ENCODE peak calls at places on chromosomes 12 and 14, in seven cellular contexts. One of them, this sample, is unnamed.
A peak's percentile ranks its signal among the peaks of the same experiment; 100 is the strongest.

GRCh38 chr12:60689137-60689536 is 1093.3 kb downstream of the SLC16A7 start:
- DNase-seq in HepG2: no peak
- DNase-seq in SK-N-SH: no peak
- DNase-seq in GM12878: no peak
- DNase-seq in HCT116: peak; percentile 4
- DNase-seq in K562: no peak
- DNase-seq in H1: no peak
- DNase-seq in this sample: no peak

GRCh38 chr14:77249286-77249685 is 21.7 kb downstream of the NGB start:
- DNase-seq in HepG2: no peak
- DNase-seq in SK-N-SH: no peak
- DNase-seq in GM12878: no peak
- DNase-seq in HCT116: no peak
- DNase-seq in K562: no peak
- DNase-seq in H1: no peak
- DNase-seq in this sample: no peak

GRCh38 chr12:49651855-49652254 is 28.5 kb downstream of the PRPF40B start:
- DNase-seq in HepG2: no peak
- DNase-seq in SK-N-SH: no peak
- DNase-seq in GM12878: no peak
- DNase-seq in HCT116: no peak
- DNase-seq in K562: no peak
- DNase-seq in H1: no peak
- DNase-seq in this sample: no peak

GRCh38 chr12:26318661-26319068 is 123.3 kb downstream of the SSPN start:
- DNase-seq in HepG2: peak; percentile 73
- DNase-seq in SK-N-SH: no peak
- DNase-seq in GM12878: no peak
- DNase-seq in HCT116: no peak
- DNase-seq in K562: peak; percentile 33
- DNase-seq in H1: peak; percentile 2
- DNase-seq in this sample: no peak

GRCh38 chr12:127980585-127980984 is 286.4 kb upstream of the TMEM132C start:
- DNase-seq in HepG2: no peak
- DNase-seq in SK-N-SH: no peak
- DNase-seq in GM12878: no peak
- DNase-seq in HCT116: no peak
- DNase-seq in K562: no peak
- DNase-seq in H1: no peak
- DNase-seq in this sample: no peak

GRCh38 chr14:89921896-89922548 is 32.5 kb downstream of the EFCAB11 start:
- DNase-seq in HepG2: no peak
- DNase-seq in SK-N-SH: no peak
- DNase-seq in GM12878: no peak
- DNase-seq in HCT116: no peak
- DNase-seq in K562: no peak
- DNase-seq in H1: no peak
- DNase-seq in this sample: no peak

GRCh38 chr12:85755760-85756159 is 80.4 kb downstream of the RASSF9 start:
- DNase-seq in HepG2: no peak
- DNase-seq in SK-N-SH: no peak
- DNase-seq in GM12878: no peak
- DNase-seq in HCT116: no peak
- DNase-seq in K562: no peak
- DNase-seq in H1: no peak
- DNase-seq in this sample: no peak

GRCh38 chr12:103505371-103506236 is 9.8 kb upstream of the C12orf42 start:
- DNase-seq in HepG2: no peak
- DNase-seq in SK-N-SH: no peak
- DNase-seq in GM12878: peak; percentile 98
- DNase-seq in HCT116: no peak
- DNase-seq in K562: no peak
- DNase-seq in H1: no peak
- DNase-seq in this sample: no peak

GRCh38 chr12:1498199-1498740 is 96.1 kb downstream of the FBXL14 start:
- DNase-seq in HepG2: no peak
- DNase-seq in SK-N-SH: no peak
- DNase-seq in GM12878: no peak
- DNase-seq in HCT116: no peak
- DNase-seq in K562: no peak
- DNase-seq in H1: no peak
- DNase-seq in this sample: no peak

GRCh38 chr14:67440513-67440912 is 28.5 kb upstream of the PLEK2 start:
- DNase-seq in HepG2: no peak
- DNase-seq in SK-N-SH: no peak
- DNase-seq in GM12878: no peak
- DNase-seq in HCT116: no peak
- DNase-seq in K562: no peak
- DNase-seq in H1: no peak
- DNase-seq in this sample: peak; percentile 79

GRCh38 chr12:129675947-129676346 is 227.9 kb downstream of the TMEM132D start:
- DNase-seq in HepG2: no peak
- DNase-seq in SK-N-SH: no peak
- DNase-seq in GM12878: no peak
- DNase-seq in HCT116: no peak
- DNase-seq in K562: no peak
- DNase-seq in H1: no peak
- DNase-seq in this sample: no peak

GRCh38 chr12:51407604-51408003 is 16.4 kb upstream of the GALNT6 start:
- DNase-seq in HepG2: no peak
- DNase-seq in SK-N-SH: no peak
- DNase-seq in GM12878: no peak
- DNase-seq in HCT116: no peak
- DNase-seq in K562: no peak
- DNase-seq in H1: no peak
- DNase-seq in this sample: no peak

GRCh38 chr14:67359319-67359774 is 257 bp downstream of the ATP6V1D start:
- DNase-seq in HepG2: peak; percentile 3
- DNase-seq in SK-N-SH: no peak
- DNase-seq in GM12878: no peak
- DNase-seq in HCT116: no peak
- DNase-seq in K562: peak; percentile 16
- DNase-seq in H1: no peak
- DNase-seq in this sample: no peak

GRCh38 chr14:99137913-99138571 is 134.0 kb downstream of the BCL11B start:
- DNase-seq in HepG2: no peak
- DNase-seq in SK-N-SH: no peak
- DNase-seq in GM12878: no peak
- DNase-seq in HCT116: peak; percentile 69
- DNase-seq in K562: peak; percentile 16
- DNase-seq in H1: no peak
- DNase-seq in this sample: peak; percentile 45

GRCh38 chr14:52992236-52992635 is 41.4 kb upstream of the FERMT2 start:
- DNase-seq in HepG2: no peak
- DNase-seq in SK-N-SH: no peak
- DNase-seq in GM12878: no peak
- DNase-seq in HCT116: no peak
- DNase-seq in K562: no peak
- DNase-seq in H1: no peak
- DNase-seq in this sample: no peak

GRCh38 chr14:70567791-70568190 is 32.7 kb downstream of the MED6 start:
- DNase-seq in HepG2: peak; percentile 64
- DNase-seq in SK-N-SH: peak; percentile 17
- DNase-seq in GM12878: no peak
- DNase-seq in HCT116: peak; percentile 28
- DNase-seq in K562: peak; percentile 10
- DNase-seq in H1: peak; percentile 7
- DNase-seq in this sample: peak; percentile 33
- TF ChIP-seq JUND in HepG2: no peak
- TF ChIP-seq JUND in SK-N-SH: no peak
- TF ChIP-seq JUND in GM12878: no peak
- TF ChIP-seq JUND in HCT116: no peak
- TF ChIP-seq JUND in K562: no peak
- TF ChIP-seq JUND in H1: no peak
- TF ChIP-seq JUND in this sample: no peak

DNA sequence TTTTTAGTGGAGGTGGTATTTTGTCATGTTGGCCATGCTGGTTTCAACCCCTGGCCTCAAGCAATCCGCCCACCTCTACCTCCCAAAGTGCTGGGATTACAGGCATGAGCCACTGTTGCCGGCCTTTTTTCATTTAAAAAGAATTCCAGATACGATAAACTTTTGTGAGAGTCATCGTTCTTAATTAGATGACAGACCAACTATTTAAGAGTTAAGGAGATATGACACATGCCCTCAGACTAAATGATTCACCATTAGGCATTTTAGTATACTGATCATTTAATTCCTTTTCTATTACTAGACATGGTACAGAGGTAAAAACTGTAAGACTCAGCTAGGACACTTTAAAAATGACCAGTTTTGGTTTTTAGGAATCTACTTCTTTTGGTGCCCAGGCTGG is 2.4 kb downstream of the ANKRD13A start:
- DNase-seq in HepG2: no peak
- DNase-seq in SK-N-SH: no peak
- DNase-seq in GM12878: no peak
- DNase-seq in HCT116: no peak
- DNase-seq in K562: no peak
- DNase-seq in H1: no peak
- DNase-seq in this sample: no peak
- TF ChIP-seq JUND in HepG2: no peak
- TF ChIP-seq JUND in SK-N-SH: peak; percentile 88
- TF ChIP-seq JUND in GM12878: no peak
- TF ChIP-seq JUND in HCT116: no peak
- TF ChIP-seq JUND in K562: no peak
- TF ChIP-seq JUND in H1: no peak
- TF ChIP-seq JUND in this sample: no peak

DNA sequence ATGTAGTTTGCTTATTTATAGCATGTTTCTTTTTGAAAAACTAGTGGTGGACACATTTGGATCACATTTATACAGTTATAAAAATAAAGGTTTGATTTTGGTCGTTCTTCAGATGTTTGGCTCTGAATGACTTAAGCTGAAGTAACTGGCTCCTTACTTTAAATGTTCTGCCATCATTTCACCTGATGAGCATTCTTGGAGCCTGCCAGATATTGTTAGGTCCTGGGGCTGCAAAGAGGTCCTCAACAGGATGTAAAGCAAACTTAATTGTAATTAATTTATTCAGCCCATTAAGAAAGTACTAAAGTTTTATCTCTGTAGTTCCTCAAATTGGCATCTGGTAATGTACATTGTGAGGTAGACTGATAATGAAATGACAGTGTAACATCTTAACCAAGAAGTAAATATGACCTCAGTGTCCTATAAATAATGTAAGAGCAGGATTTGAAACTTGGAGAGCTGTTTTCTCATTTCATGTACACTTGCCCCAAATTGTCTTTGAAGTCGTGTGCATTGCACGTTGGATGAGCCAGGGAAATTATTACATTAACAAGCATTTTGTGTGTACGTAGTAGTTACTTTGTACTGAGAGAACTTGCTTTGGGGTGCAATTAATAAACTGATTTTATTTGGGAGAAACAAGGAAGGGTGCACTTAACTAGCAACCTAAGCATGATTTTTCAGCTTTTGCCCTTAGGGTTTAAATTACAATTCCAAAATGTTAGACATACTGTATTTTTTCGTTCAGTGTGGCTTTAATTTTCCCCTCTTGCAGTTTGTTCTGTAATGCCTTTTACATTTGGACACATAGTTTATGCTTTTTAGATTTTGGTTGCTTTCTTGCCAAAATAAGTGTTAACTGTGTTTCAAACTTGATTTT is 7.5 kb downstream of the EIF5 start:
- DNase-seq in HepG2: no peak
- DNase-seq in SK-N-SH: no peak
- DNase-seq in GM12878: no peak
- DNase-seq in HCT116: no peak
- DNase-seq in K562: no peak
- DNase-seq in H1: no peak
- DNase-seq in this sample: no peak
- TF ChIP-seq JUND in HepG2: no peak
- TF ChIP-seq JUND in SK-N-SH: no peak
- TF ChIP-seq JUND in GM12878: no peak
- TF ChIP-seq JUND in HCT116: no peak
- TF ChIP-seq JUND in K562: no peak
- TF ChIP-seq JUND in H1: no peak
- TF ChIP-seq JUND in this sample: no peak

GRCh38 chr12:3885179-3886094 is 12.2 kb upstream of the PARP11 start:
- DNase-seq in HepG2: peak; percentile 36
- DNase-seq in SK-N-SH: peak; percentile 30
- DNase-seq in GM12878: no peak
- DNase-seq in HCT116: peak; percentile 8
- DNase-seq in K562: peak; percentile 7
- DNase-seq in H1: no peak
- DNase-seq in this sample: peak; percentile 15
- TF ChIP-seq JUND in HepG2: no peak
- TF ChIP-seq JUND in SK-N-SH: no peak
- TF ChIP-seq JUND in GM12878: no peak
- TF ChIP-seq JUND in HCT116: no peak
- TF ChIP-seq JUND in K562: no peak
- TF ChIP-seq JUND in H1: no peak
- TF ChIP-seq JUND in this sample: no peak

DNA sequence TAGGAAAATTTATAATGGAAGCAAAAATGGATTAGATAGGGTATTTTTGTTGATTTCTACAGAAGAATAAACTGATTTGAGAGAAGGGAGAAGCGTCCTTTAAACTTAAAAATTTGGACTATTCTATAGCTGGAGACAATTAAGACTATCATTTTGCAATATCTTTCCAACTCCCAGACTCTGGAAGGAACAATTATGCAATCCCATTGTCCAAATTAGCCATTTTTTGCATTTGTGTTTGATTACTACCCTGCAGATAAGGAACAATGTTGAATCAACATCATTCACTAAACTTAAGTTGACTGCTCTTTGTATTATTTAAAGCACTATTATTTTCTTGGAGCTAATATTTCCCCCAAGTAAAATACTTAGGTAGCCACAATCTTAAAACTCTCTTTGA is 34.8 kb upstream of the SELPLG start:
- DNase-seq in HepG2: no peak
- DNase-seq in SK-N-SH: no peak
- DNase-seq in GM12878: no peak
- DNase-seq in HCT116: no peak
- DNase-seq in K562: no peak
- DNase-seq in H1: no peak
- DNase-seq in this sample: no peak
- TF ChIP-seq JUND in HepG2: no peak
- TF ChIP-seq JUND in SK-N-SH: no peak
- TF ChIP-seq JUND in GM12878: no peak
- TF ChIP-seq JUND in HCT116: no peak
- TF ChIP-seq JUND in K562: no peak
- TF ChIP-seq JUND in H1: no peak
- TF ChIP-seq JUND in this sample: no peak

DNA sequence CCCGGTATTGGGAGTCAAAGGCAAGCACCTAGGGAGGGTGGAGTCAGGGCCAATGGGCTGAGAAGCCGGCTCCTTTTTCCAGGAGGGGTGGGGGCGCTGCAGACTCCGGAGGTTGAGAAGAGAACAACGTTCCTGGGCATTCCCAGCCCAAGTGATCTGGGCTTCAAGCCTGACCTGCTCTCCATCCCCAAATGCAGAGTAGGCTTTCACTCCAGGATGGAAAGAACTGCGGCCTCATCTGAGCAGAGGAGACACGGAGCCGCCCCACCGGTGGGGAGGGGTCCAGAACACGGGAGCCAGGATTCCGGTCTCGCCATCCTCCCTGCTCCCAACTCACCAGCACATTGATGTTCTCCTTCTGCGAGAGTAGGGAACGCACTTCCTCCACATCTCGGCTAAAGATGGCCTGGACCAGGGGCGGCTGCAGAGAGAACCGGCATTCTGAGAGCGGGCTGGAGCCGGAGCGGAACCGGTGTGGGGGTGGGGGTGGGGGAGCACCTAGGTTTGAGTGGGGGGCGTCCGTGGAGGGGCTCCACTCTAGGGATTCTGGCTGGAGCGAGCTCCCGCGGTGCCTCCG is 605 bp downstream of the ANKRD52 start:
- DNase-seq in HepG2: peak; percentile 36
- DNase-seq in SK-N-SH: peak; percentile 81
- DNase-seq in GM12878: no peak
- DNase-seq in HCT116: no peak
- DNase-seq in K562: peak; percentile 53
- DNase-seq in H1: no peak
- DNase-seq in this sample: peak; percentile 75
- TF ChIP-seq JUND in HepG2: no peak
- TF ChIP-seq JUND in SK-N-SH: no peak
- TF ChIP-seq JUND in GM12878: no peak
- TF ChIP-seq JUND in HCT116: no peak
- TF ChIP-seq JUND in K562: no peak
- TF ChIP-seq JUND in H1: no peak
- TF ChIP-seq JUND in this sample: no peak